ENCODE peak calls at places on chromosomes 11 and 22, in eight cellular contexts. T is substantia nigra, Q is hippocampal formation, V is NCI-H2171, Y is NCI-H1436, L is skeletal muscle cell, S is fibroblast of mammary gland, H is breast epithelium. W is an unnamed sample.

GRCh38 chr22:37564111-37564711 is 3.9 kb downstream of the CDC42EP1 start:
- DNase-seq in H (no peak), L (no peak), S (peak), T (no peak), Y (no peak), V (no peak), Q (no peak), W (no peak)

GRCh38 chr11:1623716-1624115 is 1.8 kb upstream of the KRTAP5-4 start:
- DNase-seq in T (no peak), L (no peak), Q (no peak), S (no peak), V (no peak), Y (no peak), H (no peak), W (no peak)

GRCh38 chr11:1567052-1567720 is 4.9 kb downstream of the DUSP8 start:
- DNase-seq in L (no peak), T (no peak), Q (no peak), V (no peak), Y (no peak), H (no peak), S (no peak), W (no peak)

GRCh38 chr11:122138759-122139594 is 23.0 kb upstream of the BLID start:
- DNase-seq in H (no peak), L (no peak), Y (no peak), T (no peak), S (no peak), Q (no peak), V (no peak), W (no peak)

GRCh38 chr22:39924286-39924685 is 23.4 kb downstream of the GRAP2 start:
- DNase-seq in L (no peak), T (no peak), S (no peak), Q (no peak), H (no peak), V (no peak), Y (no peak), W (no peak)

GRCh38 chr11:70885721-70886305 is 366.6 kb downstream of the SHANK2 start:
- DNase-seq in H (no peak), L (no peak), V (no peak), T (no peak), S (peak), Q (no peak), Y (no peak), W (no peak)

GRCh38 chr22:43827926-43828710 is 16.0 kb upstream of the EFCAB6 start:
- DNase-seq in T (no peak), V (no peak), Q (no peak), Y (no peak), S (no peak), H (no peak), L (no peak), W (no peak)

GRCh38 chr11:11318961-11319360 is 34.1 kb downstream of the CSNK2A3 start:
- DNase-seq in V (no peak), S (no peak), T (no peak), Y (no peak), H (no peak), L (no peak), Q (no peak), W (no peak)

GRCh38 chr11:67301951-67302516 is 1.3 kb upstream of the SSH3 start:
- DNase-seq in V (peak), H (peak), S (peak), Q (no peak), Y (no peak), L (no peak), T (no peak), W (no peak)

GRCh38 chr22:19103881-19104821 is 18.1 kb downstream of the DGCR2 start:
- DNase-seq in T (no peak), V (no peak), Y (no peak), H (no peak), L (no peak), S (no peak), Q (no peak), W (no peak)

GRCh38 chr22:47996446-47996857 is 1234.0 kb downstream of the TBC1D22A start:
- DNase-seq in T (no peak), S (no peak), L (no peak), Q (no peak), Y (no peak), H (no peak), V (no peak), W (no peak)

GRCh38 chr11:44095506-44096359 is at the start of gene EXT2:
- DNase-seq in H (peak), T (peak), S (peak), V (peak), L (peak), Y (peak), Q (peak), W (peak)

GRCh38 chr11:130396965-130397364 is 31.4 kb downstream of the ADAMTS8 start:
- DNase-seq in S (no peak), V (no peak), H (no peak), T (no peak), Q (no peak), Y (no peak), L (no peak), W (no peak)

GRCh38 chr11:47333526-47333845 is 19.0 kb downstream of the MYBPC3 start:
- DNase-seq in V (no peak), L (no peak), S (no peak), H (no peak), Q (no peak), T (no peak), Y (no peak), W (no peak)

GRCh38 chr11:10388096-10388495 is 67.0 kb upstream of the AMPD3 start:
- DNase-seq in L (no peak), H (no peak), Q (no peak), V (no peak), S (no peak), Y (no peak), T (no peak), W (no peak)

GRCh38 chr22:22030493-22031182 is 48.1 kb upstream of the TOP3B start:
- DNase-seq in T (no peak), L (no peak), H (no peak), V (no peak), Q (no peak), S (no peak), Y (no peak), W (no peak)

GRCh38 chr11:61627831-61628753 is 47.2 kb upstream of the SYT7 start:
- DNase-seq in V (no peak), Y (peak), T (no peak), L (no peak), S (peak), H (peak), Q (peak), W (peak)

GRCh38 chr11:130611791-130612251 is 163.4 kb downstream of the ADAMTS15 start:
- DNase-seq in V (no peak), S (peak), H (no peak), Q (no peak), T (no peak), L (peak), Y (no peak), W (no peak)

GRCh38 chr11:77410076-77410827 is 63.6 kb downstream of the PAK1 start:
- DNase-seq in V (no peak), L (no peak), Y (no peak), H (no peak), Q (no peak), S (no peak), T (no peak), W (no peak)

GRCh38 chr22:20807315-20807752 is 33.4 kb downstream of the SERPIND1 start:
- DNase-seq in H (no peak), S (peak), T (no peak), V (no peak), Y (no peak), L (peak), Q (peak), W (no peak)

GRCh38 chr11:65431452-65432132 is 9.0 kb downstream of the NEAT1 start:
- DNase-seq in S (peak), L (no peak), H (no peak), Y (no peak), Q (no peak), T (no peak), V (no peak), W (no peak)

GRCh38 chr11:73997120-73997772 is 11.6 kb downstream of the UCP3 start:
- DNase-seq in S (no peak), H (no peak), Q (no peak), T (no peak), L (no peak), Y (no peak), V (no peak), W (no peak)

GRCh38 chr11:12175694-12176241 is 65.4 kb downstream of the MICAL2 start:
- DNase-seq in Y (no peak), L (peak), H (no peak), Q (no peak), V (no peak), T (no peak), S (peak), W (no peak)

GRCh38 chr11:117641008-117641915 is 155.8 kb downstream of the DSCAML1 start:
- DNase-seq in Y (no peak), V (no peak), H (no peak), L (no peak), S (no peak), T (peak), Q (peak), W (peak)

GRCh38 chr11:44248109-44248508 is 61.8 kb downstream of the ALX4 start:
- DNase-seq in H (no peak), V (no peak), Q (no peak), T (no peak), Y (no peak), L (no peak), S (no peak), W (no peak)

GRCh38 chr11:534592-535518 is 521 bp downstream of the HRAS start:
- DNase-seq in Q (no peak), H (peak), S (no peak), L (no peak), T (no peak), V (no peak), Y (peak), W (no peak)